ENCODE peak calls at places on chromosome 7, in six cellular contexts. L is HCT116, G is K562, I is GM12878, O is HepG2, V is H1. U is an unnamed sample.

GRCh38 chr7:17392846-17393245 is 94.4 kb downstream of the AHR start:
- DNase-seq in L (no peak), G (no peak), I (no peak), O (no peak), V (no peak), U (no peak)

GRCh38 chr7:84137812-84138211 is 56.8 kb downstream of the SEMA3A start:
- DNase-seq in L (no peak), G (no peak), I (no peak), O (no peak), V (no peak), U (no peak)

GRCh38 chr7:107506683-107507339 is 37.0 kb downstream of the GPR22 start:
- DNase-seq in L (peak; percentile 28), G (no peak), I (no peak), O (no peak), V (no peak), U (no peak)

GRCh38 chr7:87599336-87599735 is 1.3 kb downstream of the ABCB1 start:
- DNase-seq in L (no peak), G (no peak), I (peak; percentile 60), O (peak; percentile 77), V (no peak), U (no peak)

GRCh38 chr7:41156268-41156667 is 546.6 kb downstream of the INHBA start:
- DNase-seq in L (no peak), G (no peak), I (no peak), O (no peak), V (no peak), U (no peak)

GRCh38 chr7:80279760-80280159 is 145.1 kb downstream of the GNAI1 start:
- DNase-seq in L (no peak), G (no peak), I (no peak), O (no peak), V (no peak), U (no peak)

GRCh38 chr7:110623436-110623835 is 467.5 kb upstream of the LRRN3 start:
- DNase-seq in L (no peak), G (no peak), I (no peak), O (no peak), V (no peak), U (no peak)

GRCh38 chr7:234041-234711 is 41.8 kb downstream of the FAM20C start:
- DNase-seq in L (no peak), G (no peak), I (no peak), O (no peak), V (no peak), U (no peak)

GRCh38 chr7:100588438-100588837 is 2.3 kb downstream of the FBXO24 start:
- DNase-seq in L (no peak), G (peak; percentile 62), I (no peak), O (no peak), V (no peak), U (no peak)

GRCh38 chr7:46558482-46559193 is 637.6 kb upstream of the IGFBP3 start:
- DNase-seq in L (no peak), G (no peak), I (no peak), O (no peak), V (no peak), U (no peak)

GRCh38 chr7:20200361-20200760 is 16.8 kb downstream of the MACC1 start:
- DNase-seq in L (no peak), G (no peak), I (no peak), O (no peak), V (no peak), U (no peak)

GRCh38 chr7:54831046-54831643 is 72.1 kb upstream of the SEC61G start:
- DNase-seq in L (peak; percentile 73), G (no peak), I (no peak), O (no peak), V (no peak), U (no peak)

GRCh38 chr7:106249488-106249887 is 35.3 kb downstream of the NAMPT start:
- DNase-seq in L (no peak), G (no peak), I (no peak), O (no peak), V (no peak), U (no peak)

GRCh38 chr7:84612976-84613375 is 418.4 kb upstream of the SEMA3A start:
- DNase-seq in L (no peak), G (no peak), I (no peak), O (no peak), V (no peak), U (no peak)

GRCh38 chr7:92836489-92837213 is at the start of gene CDK6:
- DNase-seq in L (no peak), G (peak; percentile 89), I (no peak), O (peak; percentile 55), V (no peak), U (no peak)

GRCh38 chr7:48938539-48938938 is 14.2 kb downstream of the CDC14C start:
- DNase-seq in L (no peak), G (no peak), I (no peak), O (no peak), V (no peak), U (no peak)

GRCh38 chr7:19107392-19108147 is 9.9 kb downstream of the TWIST1 start:
- DNase-seq in L (no peak), G (no peak), I (no peak), O (no peak), V (no peak), U (peak; percentile 46)

GRCh38 chr7:464177-464711 is 55.4 kb downstream of the PDGFA start:
- DNase-seq in L (no peak), G (no peak), I (no peak), O (no peak), V (no peak), U (no peak)

GRCh38 chr7:48887500-48887899 is 36.8 kb upstream of the CDC14C start:
- DNase-seq in L (no peak), G (no peak), I (no peak), O (no peak), V (no peak), U (no peak)

GRCh38 chr7:35185908-35186731 is 67.8 kb downstream of the TBX20 start:
- DNase-seq in L (no peak), G (peak; percentile 2), I (no peak), O (no peak), V (no peak), U (no peak)

GRCh38 chr7:159070422-159071148 is 74.1 kb downstream of the VIPR2 start:
- DNase-seq in L (no peak), G (no peak), I (no peak), O (no peak), V (no peak), U (no peak)

GRCh38 chr7:128841961-128842673 is 11.9 kb downstream of the FLNC start:
- DNase-seq in L (no peak), G (peak; percentile 92), I (no peak), O (no peak), V (no peak), U (no peak)

GRCh38 chr7:13989944-13990295 is 454 bp upstream of the ETV1 start:
- DNase-seq in L (no peak), G (no peak), I (no peak), O (no peak), V (no peak), U (no peak)

DNA sequence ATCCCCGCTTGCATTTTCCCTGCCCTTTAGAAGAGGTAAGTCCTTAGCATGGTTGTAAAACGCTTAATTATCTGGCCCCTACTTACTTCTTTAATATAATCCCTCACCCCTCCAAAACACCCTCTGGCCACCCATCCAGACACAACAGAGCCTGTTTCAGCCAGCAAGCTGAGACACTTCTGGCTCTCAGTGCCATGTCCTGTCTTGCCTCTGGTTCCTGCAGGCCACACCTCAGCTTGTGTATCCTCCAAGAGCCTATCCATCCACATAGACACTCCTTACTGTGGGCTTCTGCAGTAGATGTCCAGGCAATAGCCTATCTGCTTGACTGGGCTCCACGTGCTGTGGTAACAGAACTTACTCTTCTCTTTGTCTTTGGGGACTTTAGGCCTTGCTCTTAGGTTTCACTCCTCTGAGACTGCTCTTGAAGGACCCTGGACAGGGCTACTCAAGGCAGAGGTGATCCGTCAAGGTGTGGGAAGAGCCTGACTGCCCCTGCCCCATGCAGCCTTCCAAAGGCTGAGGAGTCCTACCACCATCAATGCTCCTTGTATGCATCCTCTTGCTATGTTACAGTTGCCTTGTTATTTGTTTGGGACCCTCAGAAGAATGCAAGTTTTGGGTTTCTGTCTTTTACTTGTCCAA is 149.9 kb downstream of the CHN2 start:
- DNase-seq in L (no peak), G (no peak), I (no peak), O (no peak), V (no peak), U (no peak)
- H3K4me1 ChIP-seq in L (no peaks in the 10 kb centered on the region), G (no peaks in the 10 kb centered on the region), I (no peaks in the 10 kb centered on the region), O (peaks cover 51% of the 10 kb centered on the region), V (no peaks in the 10 kb centered on the region), U (no peaks in the 10 kb centered on the region)

DNA sequence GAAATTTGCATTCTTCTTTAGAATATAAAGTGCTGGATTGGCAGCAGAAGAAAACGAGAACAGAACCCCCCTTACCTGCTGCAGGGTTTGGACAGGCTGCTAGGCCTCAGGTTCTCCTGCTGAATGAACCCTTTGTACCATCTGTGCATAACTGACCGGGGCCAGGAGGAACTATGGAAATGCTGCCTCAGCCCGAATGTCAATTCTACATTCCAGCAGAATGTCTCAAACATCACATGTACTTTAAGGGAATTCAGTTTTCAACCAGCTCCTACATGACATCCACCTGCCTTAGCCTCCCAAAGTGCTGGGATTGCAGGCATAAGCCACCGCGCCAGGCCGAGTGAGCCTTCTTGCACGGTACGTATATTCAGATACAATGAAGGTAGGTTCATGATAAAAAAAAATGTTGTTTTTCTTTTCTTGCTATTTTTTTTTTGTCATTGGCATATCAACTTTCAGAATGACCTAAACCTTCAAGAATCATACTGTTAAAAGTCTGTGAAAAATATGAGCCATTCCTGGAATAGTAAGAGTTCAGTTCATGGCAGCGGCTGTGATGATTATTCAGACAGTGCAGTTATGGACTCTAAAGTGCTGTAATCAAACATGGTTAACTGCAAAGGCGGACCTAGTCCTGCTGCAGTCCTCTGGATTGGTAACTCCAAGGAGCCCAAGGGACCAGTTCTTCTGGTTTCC is 84.4 kb upstream of the TNS3 start:
- DNase-seq in L (no peak), G (no peak), I (no peak), O (peak; percentile 52), V (no peak), U (no peak)
- TF ChIP-seq ZNF274 in L (no peak), G (no peak), I (no peak), O (no peak), V (no peak), U (no peak)

GRCh38 chr7:151460474-151460855 is 20.5 kb upstream of the CRYGN start:
- DNase-seq in L (no peak), G (no peak), I (no peak), O (no peak), V (no peak), U (no peak)
- H3K4me3 ChIP-seq in L (no peak overlapping the region), G (no peak overlapping the region), I (no peak overlapping the region), O (peak overlapping the region; percentile 66), V (no peak overlapping the region), U (no peak overlapping the region)

DNA sequence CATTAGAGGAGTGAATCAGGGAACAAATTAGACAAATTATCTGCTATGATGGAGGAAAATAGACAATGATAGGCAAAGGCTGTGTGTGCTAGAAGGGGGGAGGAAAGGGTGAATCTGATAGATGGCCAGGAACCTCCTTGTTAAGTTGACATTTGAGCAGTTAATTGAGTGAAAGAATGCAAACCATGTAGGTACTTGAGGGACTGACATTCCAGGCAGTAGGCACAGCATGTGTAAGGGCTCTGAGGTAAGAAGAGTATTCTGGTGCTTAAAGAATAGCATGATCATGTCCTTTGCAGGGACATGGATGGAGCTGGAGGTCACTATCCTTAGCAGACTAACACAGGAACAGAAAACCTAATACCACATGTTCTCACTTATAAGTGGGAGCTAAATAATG is 48.6 kb upstream of the TES start:
- DNase-seq in L (no peak), G (no peak), I (no peak), O (no peak), V (no peak), U (peak; percentile 46)
- H3K4me1 ChIP-seq in L (no peaks in the 10 kb centered on the region), G (no peaks in the 10 kb centered on the region), I (peaks cover 49% of the 10 kb centered on the region), O (no peaks in the 10 kb centered on the region), V (peaks cover 4% of the 10 kb centered on the region), U (no peaks in the 10 kb centered on the region)

GRCh38 chr7:45407730-45408406 is 166.3 kb upstream of the ADCY1 start:
- DNase-seq in L (no peak), G (peak; percentile 20), I (no peak), O (no peak), V (peak; percentile 51), U (peak; percentile 42)
- TF ChIP-seq ZNF274 in L (no peak), G (no peak), I (no peak), O (no peak), V (no peak), U (no peak)

U was measured in NT2/D1.